ENCODE peak calls at places on chromosomes 7 and 10, in five cellular contexts. H, P, O, M and I are unnamed samples.
A peak's percentile ranks its signal among the peaks of the same experiment; 100 is the strongest.

GRCh38 chr10:60719721-60720120 is 58.6 kb upstream of the CDK1 start:
- DNase-seq in H (no peak), P (no peak), M (no peak), O (no peak), I (no peak)

GRCh38 chr7:47965456-47965855 is 14.0 kb downstream of the HUS1 start:
- DNase-seq in H (no peak), O (no peak), M (no peak), P (no peak), I (no peak)

GRCh38 chr10:11687779-11688447 is 54.3 kb upstream of the ECHDC3 start:
- DNase-seq in P (no peak), H (no peak), O (no peak), M (no peak), I (no peak)

GRCh38 chr7:18420176-18420575 is 75.4 kb upstream of the HDAC9 start:
- DNase-seq in H (no peak), P (no peak), O (no peak), M (no peak), I (no peak)

GRCh38 chr7:98470131-98470985 is 69.5 kb upstream of the BAIAP2L1 start:
- DNase-seq in M (no peak), H (no peak), P (no peak), O (peak; percentile 53), I (no peak)

GRCh38 chr7:115477193-115477651 is 553.3 kb downstream of the TFEC start:
- DNase-seq in P (no peak), O (no peak), M (no peak), H (no peak), I (no peak)

GRCh38 chr10:59099536-59099935 is 76.9 kb upstream of the PHYHIPL start:
- DNase-seq in M (no peak), O (peak; percentile 37), P (no peak), H (no peak), I (no peak)

GRCh38 chr10:133142523-133143199 is 17.4 kb upstream of the KNDC1 start:
- DNase-seq in O (no peak), H (no peak), P (no peak), M (no peak), I (no peak)

GRCh38 chr10:23402856-23403255 is 36.0 kb upstream of the OTUD1 start:
- DNase-seq in P (no peak), H (no peak), M (no peak), O (no peak), I (no peak)

GRCh38 chr10:98309366-98310355 is 41.7 kb upstream of the LOXL4 start:
- DNase-seq in O (peak; percentile 23), H (no peak), P (peak; percentile 78), M (peak; percentile 85), I (peak; percentile 21)

GRCh38 chr7:43385309-43385680 is 197.6 kb upstream of the STK17A start:
- DNase-seq in O (no peak), M (no peak), H (no peak), P (no peak), I (no peak)

GRCh38 chr7:17646181-17646956 is 293.9 kb downstream of the SNX13 start:
- DNase-seq in M (peak; percentile 22), P (no peak), O (no peak), H (no peak), I (no peak)

GRCh38 chr7:140542226-140542625 is 62.9 kb upstream of the MKRN1 start:
- DNase-seq in M (peak; percentile 76), O (no peak), H (no peak), P (no peak), I (no peak)

GRCh38 chr10:125257521-125258105 is 97.2 kb upstream of the CTBP2 start:
- DNase-seq in M (no peak), P (no peak), O (no peak), H (no peak), I (no peak)

GRCh38 chr10:122181055-122181732 is 89.9 kb upstream of the BTBD16 start:
- DNase-seq in P (no peak), M (peak; percentile 82), H (no peak), O (no peak), I (no peak)

GRCh38 chr10:43220971-43221418 is 45.9 kb downstream of the RASGEF1A start:
- DNase-seq in P (no peak), H (no peak), M (no peak), O (no peak), I (no peak)

GRCh38 chr7:121126801-121127534 is 138.5 kb downstream of the CPED1 start:
- DNase-seq in O (no peak), P (no peak), H (peak; percentile 1), M (peak; percentile 8), I (peak; percentile 7)

GRCh38 chr10:124078028-124078427 is 15.4 kb downstream of the CHST15 start:
- DNase-seq in O (no peak), P (no peak), H (no peak), M (no peak), I (no peak)

GRCh38 chr10:109780997-109781396 is 142.3 kb downstream of the XPNPEP1 start:
- DNase-seq in H (no peak), O (no peak), M (no peak), P (no peak), I (no peak)

GRCh38 chr7:78052112-78052511 is 253.5 kb downstream of the PHTF2 start:
- DNase-seq in H (no peak), P (no peak), O (no peak), M (no peak), I (no peak)

GRCh38 chr10:59181668-59182067 is 5.2 kb downstream of the PHYHIPL start:
- DNase-seq in M (peak; percentile 48), O (no peak), P (peak; percentile 65), H (peak; percentile 30), I (no peak)

GRCh38 chr10:95451568-95452524 is 109.3 kb downstream of the SORBS1 start:
- DNase-seq in M (peak; percentile 20), O (no peak), H (no peak), P (no peak), I (no peak)

GRCh38 chr7:106178593-106179134 is 66.6 kb upstream of the SYPL1 start:
- DNase-seq in H (no peak), M (peak; percentile 50), P (peak; percentile 17), O (no peak), I (no peak)